ENCODE peak calls at places on chromosomes 6 and 20, in six cellular contexts. S, W, K, C, B and D are unnamed samples.

GRCh38 chr6:37242429-37243052 is 15.0 kb upstream of the TBC1D22B start:
- DNase-seq in C (no peak), W (peak; percentile 91), B (no peak), S (no peak), K (no peak), D (no peak)

GRCh38 chr20:41407617-41408016 is 41.0 kb upstream of the EMILIN3 start:
- DNase-seq in C (no peak), B (no peak), S (no peak), K (no peak), W (no peak), D (no peak)

GRCh38 chr6:112690497-112691202 is 343.5 kb downstream of the RFPL4B start:
- DNase-seq in K (no peak), C (no peak), B (no peak), W (no peak), S (no peak), D (no peak)

GRCh38 chr20:41065716-41066115 is 37.1 kb downstream of the TOP1 start:
- DNase-seq in K (no peak), B (no peak), S (no peak), C (no peak), W (no peak), D (no peak)

GRCh38 chr6:26233608-26234420 is 131.2 kb upstream of the BTN3A2 start:
- DNase-seq in B (no peak), W (no peak), S (peak; percentile 50), C (no peak), K (no peak), D (no peak)

GRCh38 chr6:3331948-3332347 is 73.2 kb downstream of the PSMG4 start:
- DNase-seq in C (no peak), K (no peak), W (no peak), B (no peak), S (no peak), D (no peak)

GRCh38 chr6:2763876-2764540 is 1.2 kb upstream of the WRNIP1 start:
- DNase-seq in S (no peak), W (no peak), K (no peak), B (no peak), C (no peak), D (peak; percentile 60)

GRCh38 chr20:59819496-59820203 is 113.8 kb downstream of the SYCP2 start:
- DNase-seq in S (no peak), B (no peak), C (no peak), W (no peak), K (no peak), D (peak; percentile 4)

GRCh38 chr20:63517376-63518309 is 2.9 kb upstream of the PPDPF start:
- DNase-seq in B (no peak), S (no peak), W (no peak), K (no peak), C (no peak), D (no peak)